ENCODE peak calls at places on chromosomes 1 and 21, in six cellular contexts. P is HEK293T, J is IMR-90, Z is A549, O is GM12878, U is HepG2. M is an unnamed sample.

GRCh38 chr21:29376556-29376955 is 77.8 kb downstream of the BACH1 start:
- DNase-seq in P (peak; percentile 57), Z (peak; percentile 42), J (no peak), U (peak; percentile 47), O (no peak), M (peak; percentile 23)

GRCh38 chr1:28535180-28535579 is 17.7 kb upstream of the TRNAU1AP start:
- DNase-seq in Z (no peak), J (no peak), P (no peak), U (no peak), O (no peak), M (no peak)

GRCh38 chr1:215022204-215022603 is 60.3 kb upstream of the KCNK2 start:
- DNase-seq in P (no peak), J (peak; percentile 16), U (no peak), Z (no peak), O (no peak), M (no peak)

GRCh38 chr21:35084869-35085268 is 35.8 kb upstream of the RUNX1 start:
- DNase-seq in J (peak; percentile 99), Z (peak; percentile 33), U (no peak), O (no peak), P (no peak), M (no peak)

GRCh38 chr1:230280906-230281413 is 145.2 kb downstream of the PGBD5 start:
- DNase-seq in P (no peak), O (no peak), J (no peak), U (no peak), Z (no peak), M (no peak)

GRCh38 chr1:21702780-21703179 is 33.6 kb upstream of the RAP1GAP start:
- DNase-seq in O (no peak), U (no peak), Z (no peak), J (no peak), P (no peak), M (no peak)

GRCh38 chr1:176391621-176392020 is 71.4 kb upstream of the PAPPA2 start:
- DNase-seq in J (no peak), P (no peak), O (no peak), Z (no peak), U (no peak), M (no peak)

GRCh38 chr1:203744008-203744972 is 20.7 kb upstream of the LAX1 start:
- DNase-seq in U (no peak), J (peak; percentile 32), O (no peak), Z (no peak), P (no peak), M (no peak)

GRCh38 chr1:5009376-5010065 is 355.1 kb downstream of the AJAP1 start:
- DNase-seq in U (no peak), Z (no peak), O (no peak), J (no peak), P (no peak), M (no peak)

GRCh38 chr1:51301844-51302162 is 28.6 kb downstream of the TTC39A start:
- DNase-seq in J (no peak), O (no peak), U (no peak), P (no peak), Z (no peak), M (no peak)

GRCh38 chr1:27357281-27358037 is 9.3 kb downstream of the MAP3K6 start:
- DNase-seq in P (peak; percentile 91), J (peak; percentile 32), Z (peak; percentile 49), U (peak; percentile 43), O (no peak), M (peak; percentile 94)

GRCh38 chr1:6794164-6794563 is 8.9 kb downstream of the CAMTA1 start:
- DNase-seq in O (no peak), J (peak; percentile 74), U (peak; percentile 32), Z (peak; percentile 53), P (no peak), M (no peak)

GRCh38 chr1:244862699-244863490 is 1.4 kb downstream of the HNRNPU start:
- DNase-seq in Z (peak; percentile 96), O (peak; percentile 45), P (peak; percentile 96), J (peak; percentile 89), U (peak; percentile 89), M (peak; percentile 99)

GRCh38 chr1:93878501-93878888 is 511 bp downstream of the DNTTIP2 start:
- DNase-seq in P (peak; percentile 41), U (peak; percentile 9), J (peak; percentile 24), O (no peak), Z (peak; percentile 50), M (peak; percentile 76)

GRCh38 chr1:185419718-185420117 is 102.7 kb upstream of the IVNS1ABP start:
- DNase-seq in U (no peak), P (no peak), O (no peak), Z (no peak), J (no peak), M (no peak)

GRCh38 chr21:42379425-42380215 is 13.3 kb upstream of the TFF1 start:
- DNase-seq in J (no peak), P (no peak), Z (no peak), U (no peak), O (no peak), M (no peak)

GRCh38 chr1:47608296-47608875 is 170.5 kb downstream of the FOXD2 start:
- DNase-seq in U (no peak), J (no peak), Z (no peak), O (no peak), P (no peak), M (no peak)

GRCh38 chr1:39673215-39673614 is 1.3 kb upstream of the NT5C1A start:
- DNase-seq in Z (no peak), P (no peak), J (no peak), U (no peak), O (no peak), M (no peak)

GRCh38 chr1:37113285-37113684 is 79.0 kb upstream of the GRIK3 start:
- DNase-seq in Z (no peak), O (no peak), J (no peak), U (no peak), P (no peak), M (no peak)

GRCh38 chr1:59318271-59318865 is 21.5 kb downstream of the FGGY start:
- DNase-seq in J (no peak), P (no peak), Z (no peak), O (no peak), U (no peak), M (no peak)

GRCh38 chr1:114113801-114114750 is 39.6 kb downstream of the SYT6 start:
- DNase-seq in U (no peak), J (peak; percentile 6), O (no peak), Z (peak; percentile 49), P (no peak), M (peak; percentile 58)

DNA sequence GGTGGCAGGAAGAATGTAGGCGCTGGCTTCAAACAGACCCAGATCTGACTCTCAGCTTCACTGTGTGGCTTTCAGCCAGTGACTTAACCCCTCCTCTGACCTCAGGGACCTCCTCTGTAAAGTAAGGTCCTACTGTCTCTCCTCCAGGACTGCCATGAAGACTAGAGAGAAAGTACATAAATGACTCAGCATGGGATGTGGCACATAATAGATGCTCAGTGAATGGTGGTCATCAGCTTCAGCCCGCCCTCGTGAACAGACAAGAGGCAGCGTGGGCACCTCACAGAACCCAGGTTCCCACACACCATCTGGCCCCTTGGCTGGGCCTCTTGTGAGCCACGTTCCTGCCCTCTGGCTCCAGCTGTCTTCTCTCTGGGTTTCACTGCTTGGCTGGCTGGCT is 126.0 kb downstream of the SYF2 start:
- DNase-seq in O (no peak), J (no peak), Z (peak; percentile 14), U (no peak), P (no peak), M (no peak)
- TF ChIP-seq BHLHE40 in O (no peak), J (no peak), Z (no peak), U (no peak), P (no peak), M (no peak)

GRCh38 chr1:175168782-175169181 is 23.8 kb downstream of the KIAA0040 start:
- DNase-seq in Z (no peak), J (no peak), P (no peak), O (no peak), U (no peak), M (peak; percentile 50)
- TF ChIP-seq BHLHE40 in Z (no peak), J (no peak), P (no peak), O (no peak), U (no peak), M (no peak)

GRCh38 chr1:86970938-86971337 is 56.5 kb downstream of the HS2ST1 start:
- DNase-seq in U (no peak), J (no peak), P (no peak), Z (no peak), O (no peak), M (no peak)

GRCh38 chr1:86965827-86966182 is 51.4 kb downstream of the HS2ST1 start:
- DNase-seq in Z (no peak), P (no peak), O (peak; percentile 17), J (no peak), U (no peak), M (no peak)

DNA sequence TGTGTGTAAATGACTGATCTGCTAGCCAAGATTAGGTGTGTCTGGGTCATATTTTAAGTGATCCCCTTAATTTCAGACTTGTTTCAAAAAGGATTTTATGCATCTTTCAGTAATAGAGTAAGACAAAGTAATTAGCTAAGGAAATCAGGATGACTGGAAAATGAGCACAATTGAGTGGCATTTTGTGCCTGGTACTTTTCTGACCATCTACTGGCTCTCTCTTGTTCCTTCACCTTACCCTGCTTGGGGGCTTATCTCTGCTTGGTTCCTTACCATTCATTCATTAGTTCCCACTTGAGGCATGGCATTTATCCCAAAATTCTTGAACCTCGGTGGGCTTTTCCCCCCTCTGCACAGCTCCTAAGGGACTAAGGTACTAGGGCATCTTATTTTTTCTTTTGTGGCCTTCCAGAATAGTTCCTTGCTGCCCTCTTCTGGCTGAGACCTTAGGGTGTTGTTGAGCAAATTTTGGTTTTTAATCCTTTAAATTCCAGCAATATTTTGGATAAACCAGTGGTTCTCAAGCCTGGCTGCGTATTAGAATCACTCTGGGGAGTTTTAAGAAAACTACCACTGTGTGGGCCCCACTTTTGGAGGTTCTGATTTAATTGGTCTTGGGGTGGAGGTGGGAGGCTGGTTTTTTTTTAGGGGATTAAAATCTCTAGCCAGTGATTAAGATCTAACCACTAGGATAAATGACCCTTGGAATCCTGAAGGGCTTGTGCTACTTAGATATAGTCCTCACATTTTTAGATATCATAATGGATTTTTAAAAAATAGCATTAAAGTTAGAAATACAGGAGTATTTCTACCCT is 50.8 kb downstream of the HS2ST1 start:
- DNase-seq in U (peak; percentile 46), O (no peak), Z (peak; percentile 31), P (peak; percentile 47), J (peak; percentile 54), M (peak; percentile 24)
- TF ChIP-seq BHLHE40 in U (no peak), O (no peak), Z (no peak), P (no peak), J (no peak), M (no peak)

GRCh38 chr1:178609015-178609414 is 96.1 kb downstream of the TEX35 start:
- DNase-seq in U (no peak), P (no peak), Z (no peak), J (peak; percentile 92), O (no peak), M (no peak)
- TF ChIP-seq BHLHE40 in U (no peak), P (no peak), Z (no peak), J (peak; percentile 97), O (peak; percentile 47), M (no peak)

GRCh38 chr1:190738321-190738720 is 260.7 kb upstream of the BRINP3 start:
- DNase-seq in U (no peak), P (no peak), J (peak; percentile 70), O (no peak), Z (peak; percentile 4), M (no peak)
- TF ChIP-seq BHLHE40 in U (no peak), P (no peak), J (no peak), O (no peak), Z (no peak), M (no peak)

GRCh38 chr1:43439121-43439581 is 14.6 kb downstream of the HYI start:
- DNase-seq in P (no peak), J (no peak), O (no peak), Z (no peak), U (no peak), M (no peak)
- TF ChIP-seq BHLHE40 in P (no peak), J (no peak), O (no peak), Z (no peak), U (no peak), M (no peak)

GRCh38 chr1:150151291-150152181 is 1.8 kb downstream of the PLEKHO1 start:
- DNase-seq in O (no peak), Z (no peak), J (no peak), U (no peak), P (no peak), M (no peak)
- TF ChIP-seq BHLHE40 in O (no peak), Z (no peak), J (no peak), U (no peak), P (no peak), M (no peak)

M was measured in K562.